ENCODE peak calls at places on chromosomes 11 and 22, in eight cellular contexts. One of them, this sample, is unnamed.

GRCh38 chr11:40360206-40360798 is 1099.2 kb downstream of the LRRC4C start:
- DNase-seq in PC-3: no peak
- DNase-seq in hepatocyte: peak; percentile 16
- DNase-seq in SK-N-SH: no peak
- DNase-seq in GM23338: no peak
- DNase-seq in MM.1S: no peak
- DNase-seq in neural progenitor cell: no peak
- DNase-seq in HCT116: no peak
- DNase-seq in this sample: no peak

GRCh38 chr22:37190262-37190780 is 2.3 kb upstream of the C1QTNF6 start:
- DNase-seq in SK-N-SH: no peak
- DNase-seq in hepatocyte: no peak
- DNase-seq in PC-3: peak; percentile 81
- DNase-seq in HCT116: no peak
- DNase-seq in neural progenitor cell: no peak
- DNase-seq in MM.1S: no peak
- DNase-seq in GM23338: no peak
- DNase-seq in this sample: no peak

GRCh38 chr11:28819741-28820140 is 711.6 kb downstream of the METTL15 start:
- DNase-seq in PC-3: no peak
- DNase-seq in SK-N-SH: no peak
- DNase-seq in neural progenitor cell: no peak
- DNase-seq in MM.1S: no peak
- DNase-seq in hepatocyte: no peak
- DNase-seq in GM23338: no peak
- DNase-seq in HCT116: no peak
- DNase-seq in this sample: no peak

GRCh38 chr11:129192150-129192549 is at the start of gene ARHGAP32:
- DNase-seq in HCT116: no peak
- DNase-seq in MM.1S: no peak
- DNase-seq in PC-3: peak; percentile 33
- DNase-seq in SK-N-SH: peak; percentile 21
- DNase-seq in hepatocyte: no peak
- DNase-seq in neural progenitor cell: no peak
- DNase-seq in GM23338: no peak
- DNase-seq in this sample: no peak

GRCh38 chr11:2943711-2944118 is 14.5 kb upstream of the PHLDA2 start:
- DNase-seq in PC-3: no peak
- DNase-seq in hepatocyte: no peak
- DNase-seq in SK-N-SH: peak; percentile 16
- DNase-seq in GM23338: no peak
- DNase-seq in neural progenitor cell: no peak
- DNase-seq in HCT116: no peak
- DNase-seq in MM.1S: no peak
- DNase-seq in this sample: no peak

GRCh38 chr11:98194611-98195010 is 826.1 kb upstream of the CNTN5 start:
- DNase-seq in HCT116: no peak
- DNase-seq in PC-3: peak; percentile 14
- DNase-seq in MM.1S: no peak
- DNase-seq in hepatocyte: no peak
- DNase-seq in neural progenitor cell: no peak
- DNase-seq in SK-N-SH: no peak
- DNase-seq in GM23338: no peak
- DNase-seq in this sample: no peak

GRCh38 chr11:23570828-23571227 is 710.6 kb upstream of the CCDC179 start:
- DNase-seq in neural progenitor cell: no peak
- DNase-seq in SK-N-SH: no peak
- DNase-seq in PC-3: peak; percentile 54
- DNase-seq in HCT116: no peak
- DNase-seq in GM23338: no peak
- DNase-seq in hepatocyte: no peak
- DNase-seq in MM.1S: no peak
- DNase-seq in this sample: no peak

GRCh38 chr11:96055706-96056387 is 131.9 kb upstream of the MTMR2 start:
- DNase-seq in neural progenitor cell: peak; percentile 43
- DNase-seq in HCT116: no peak
- DNase-seq in PC-3: peak; percentile 83
- DNase-seq in hepatocyte: no peak
- DNase-seq in GM23338: no peak
- DNase-seq in MM.1S: no peak
- DNase-seq in SK-N-SH: no peak
- DNase-seq in this sample: no peak

GRCh38 chr22:40347300-40347699 is 1.0 kb downstream of the ADSL start:
- DNase-seq in MM.1S: no peak
- DNase-seq in GM23338: no peak
- DNase-seq in HCT116: no peak
- DNase-seq in hepatocyte: no peak
- DNase-seq in PC-3: no peak
- DNase-seq in neural progenitor cell: no peak
- DNase-seq in SK-N-SH: no peak
- DNase-seq in this sample: no peak

GRCh38 chr22:39661842-39662676 is 91.5 kb downstream of the CACNA1I start:
- DNase-seq in neural progenitor cell: peak; percentile 78
- DNase-seq in PC-3: no peak
- DNase-seq in GM23338: peak; percentile 97
- DNase-seq in HCT116: no peak
- DNase-seq in hepatocyte: peak; percentile 69
- DNase-seq in MM.1S: no peak
- DNase-seq in SK-N-SH: no peak
- DNase-seq in this sample: no peak

GRCh38 chr11:114280696-114281095 is 15.5 kb upstream of the NNMT start:
- DNase-seq in MM.1S: peak; percentile 34
- DNase-seq in hepatocyte: peak; percentile 81
- DNase-seq in GM23338: peak; percentile 92
- DNase-seq in PC-3: peak; percentile 93
- DNase-seq in HCT116: peak; percentile 35
- DNase-seq in neural progenitor cell: peak; percentile 88
- DNase-seq in SK-N-SH: peak; percentile 76
- DNase-seq in this sample: peak; percentile 40

GRCh38 chr22:36409911-36410756 is 22.4 kb upstream of the MYH9 start:
- DNase-seq in GM23338: peak; percentile 100
- DNase-seq in MM.1S: no peak
- DNase-seq in PC-3: peak; percentile 97
- DNase-seq in SK-N-SH: no peak
- DNase-seq in HCT116: peak; percentile 96
- DNase-seq in hepatocyte: peak; percentile 98
- DNase-seq in neural progenitor cell: peak; percentile 100
- DNase-seq in this sample: peak; percentile 93

GRCh38 chr22:27488456-27489224 is 312.9 kb downstream of the MN1 start:
- DNase-seq in MM.1S: no peak
- DNase-seq in hepatocyte: peak; percentile 60
- DNase-seq in GM23338: no peak
- DNase-seq in PC-3: peak; percentile 22
- DNase-seq in neural progenitor cell: no peak
- DNase-seq in SK-N-SH: peak; percentile 84
- DNase-seq in HCT116: no peak
- DNase-seq in this sample: no peak

GRCh38 chr11:72732329-72732728 is 19.9 kb downstream of the ARAP1 start:
- DNase-seq in neural progenitor cell: no peak
- DNase-seq in hepatocyte: no peak
- DNase-seq in SK-N-SH: no peak
- DNase-seq in MM.1S: no peak
- DNase-seq in PC-3: no peak
- DNase-seq in HCT116: no peak
- DNase-seq in GM23338: no peak
- DNase-seq in this sample: no peak

GRCh38 chr11:114448749-114449484 is 9.7 kb downstream of the REXO2 start:
- DNase-seq in MM.1S: no peak
- DNase-seq in neural progenitor cell: no peak
- DNase-seq in hepatocyte: no peak
- DNase-seq in SK-N-SH: no peak
- DNase-seq in PC-3: peak; percentile 46
- DNase-seq in GM23338: no peak
- DNase-seq in HCT116: no peak
- DNase-seq in this sample: no peak

GRCh38 chr11:113408887-113409286 is 21.3 kb downstream of the ANKK1 start:
- DNase-seq in SK-N-SH: no peak
- DNase-seq in neural progenitor cell: no peak
- DNase-seq in MM.1S: no peak
- DNase-seq in hepatocyte: no peak
- DNase-seq in PC-3: no peak
- DNase-seq in HCT116: no peak
- DNase-seq in GM23338: no peak
- DNase-seq in this sample: no peak

GRCh38 chr22:47089374-47089773 is 326.9 kb downstream of the TBC1D22A start:
- DNase-seq in hepatocyte: no peak
- DNase-seq in MM.1S: no peak
- DNase-seq in neural progenitor cell: no peak
- DNase-seq in GM23338: no peak
- DNase-seq in HCT116: no peak
- DNase-seq in SK-N-SH: no peak
- DNase-seq in PC-3: no peak
- DNase-seq in this sample: no peak

GRCh38 chr11:124644426-124645280 is 22.0 kb downstream of the TBRG1 start:
- DNase-seq in GM23338: peak; percentile 89
- DNase-seq in neural progenitor cell: peak; percentile 85
- DNase-seq in HCT116: peak; percentile 50
- DNase-seq in SK-N-SH: peak; percentile 75
- DNase-seq in PC-3: peak; percentile 72
- DNase-seq in hepatocyte: peak; percentile 74
- DNase-seq in MM.1S: peak; percentile 51
- DNase-seq in this sample: peak; percentile 51

GRCh38 chr11:63560506-63561179 is 2.5 kb downstream of the PLAAT2 start:
- DNase-seq in neural progenitor cell: no peak
- DNase-seq in hepatocyte: no peak
- DNase-seq in GM23338: no peak
- DNase-seq in PC-3: peak; percentile 93
- DNase-seq in MM.1S: no peak
- DNase-seq in SK-N-SH: no peak
- DNase-seq in HCT116: no peak
- DNase-seq in this sample: no peak

GRCh38 chr11:6604081-6604626 is 580 bp downstream of the ILK start:
- DNase-seq in GM23338: peak; percentile 59
- DNase-seq in PC-3: peak; percentile 37
- DNase-seq in neural progenitor cell: peak; percentile 67
- DNase-seq in SK-N-SH: peak; percentile 73
- DNase-seq in HCT116: no peak
- DNase-seq in MM.1S: peak; percentile 61
- DNase-seq in hepatocyte: peak; percentile 79
- DNase-seq in this sample: peak; percentile 84
- TF ChIP-seq CTCF in GM23338: no peak
- TF ChIP-seq CTCF in PC-3: peak; percentile 18
- TF ChIP-seq CTCF in neural progenitor cell: no peak
- TF ChIP-seq CTCF in SK-N-SH: peak; percentile 32
- TF ChIP-seq CTCF in HCT116: no peak
- TF ChIP-seq CTCF in MM.1S: peak; percentile 34
- TF ChIP-seq CTCF in hepatocyte: peak; percentile 28
- TF ChIP-seq CTCF in this sample: peak; percentile 66

DNA sequence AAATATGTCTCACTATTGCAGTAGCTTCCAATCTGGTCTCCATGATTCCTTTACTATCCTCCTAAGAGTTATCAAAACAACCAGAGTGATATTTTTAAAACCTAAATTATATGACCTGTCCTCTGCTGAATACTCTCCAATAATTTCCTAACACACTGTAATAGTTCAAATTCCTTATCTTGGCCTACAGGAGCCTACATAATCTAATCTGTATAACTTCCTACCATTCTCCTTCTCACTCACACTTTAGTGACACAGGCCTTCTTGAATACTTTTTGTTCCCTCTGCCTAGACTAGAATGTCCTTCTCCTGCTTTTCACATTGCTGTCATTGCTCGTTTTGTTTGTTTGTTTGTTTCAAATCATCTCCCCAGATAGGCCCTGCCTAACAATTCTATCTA is 9.4 kb downstream of the FHIP1B start:
- DNase-seq in hepatocyte: no peak
- DNase-seq in GM23338: no peak
- DNase-seq in SK-N-SH: no peak
- DNase-seq in HCT116: no peak
- DNase-seq in PC-3: no peak
- DNase-seq in MM.1S: no peak
- DNase-seq in neural progenitor cell: no peak
- DNase-seq in this sample: no peak
- TF ChIP-seq EZH2phosphoT487 in hepatocyte: no peak
- TF ChIP-seq EZH2phosphoT487 in GM23338: no peak
- TF ChIP-seq EZH2phosphoT487 in SK-N-SH: no peak
- TF ChIP-seq EZH2phosphoT487 in HCT116: no peak
- TF ChIP-seq EZH2phosphoT487 in PC-3: no peak
- TF ChIP-seq EZH2phosphoT487 in MM.1S: no peak
- TF ChIP-seq EZH2phosphoT487 in neural progenitor cell: no peak
- TF ChIP-seq EZH2phosphoT487 in this sample: no peak

GRCh38 chr22:45720875-45721378 is 49.3 kb downstream of the ATXN10 start:
- DNase-seq in MM.1S: no peak
- DNase-seq in GM23338: no peak
- DNase-seq in PC-3: no peak
- DNase-seq in neural progenitor cell: no peak
- DNase-seq in HCT116: no peak
- DNase-seq in hepatocyte: no peak
- DNase-seq in SK-N-SH: no peak
- DNase-seq in this sample: no peak

GRCh38 chr22:45718391-45718790 is 46.8 kb downstream of the ATXN10 start:
- DNase-seq in hepatocyte: no peak
- DNase-seq in GM23338: no peak
- DNase-seq in neural progenitor cell: no peak
- DNase-seq in PC-3: no peak
- DNase-seq in HCT116: no peak
- DNase-seq in SK-N-SH: no peak
- DNase-seq in MM.1S: no peak
- DNase-seq in this sample: no peak

GRCh38 chr22:45726081-45726480 is 54.4 kb downstream of the ATXN10 start:
- DNase-seq in hepatocyte: no peak
- DNase-seq in HCT116: no peak
- DNase-seq in GM23338: no peak
- DNase-seq in PC-3: no peak
- DNase-seq in SK-N-SH: no peak
- DNase-seq in neural progenitor cell: no peak
- DNase-seq in MM.1S: no peak
- DNase-seq in this sample: no peak

GRCh38 chr22:45717787-45718186 is 46.2 kb downstream of the ATXN10 start:
- DNase-seq in MM.1S: no peak
- DNase-seq in neural progenitor cell: no peak
- DNase-seq in hepatocyte: no peak
- DNase-seq in SK-N-SH: no peak
- DNase-seq in GM23338: no peak
- DNase-seq in HCT116: no peak
- DNase-seq in PC-3: peak; percentile 37
- DNase-seq in this sample: no peak

GRCh38 chr22:45722006-45722405 is 50.4 kb downstream of the ATXN10 start:
- DNase-seq in GM23338: no peak
- DNase-seq in MM.1S: no peak
- DNase-seq in hepatocyte: no peak
- DNase-seq in PC-3: no peak
- DNase-seq in HCT116: no peak
- DNase-seq in SK-N-SH: no peak
- DNase-seq in neural progenitor cell: no peak
- DNase-seq in this sample: no peak
- TF ChIP-seq CTCF in GM23338: no peak
- TF ChIP-seq CTCF in MM.1S: no peak
- TF ChIP-seq CTCF in hepatocyte: no peak
- TF ChIP-seq CTCF in PC-3: no peak
- TF ChIP-seq CTCF in HCT116: no peak
- TF ChIP-seq CTCF in SK-N-SH: no peak
- TF ChIP-seq CTCF in neural progenitor cell: no peak
- TF ChIP-seq CTCF in this sample: no peak

GRCh38 chr11:59918987-59919589 is 19.1 kb upstream of the OOSP1 start:
- DNase-seq in HCT116: peak; percentile 56
- DNase-seq in PC-3: peak; percentile 91
- DNase-seq in neural progenitor cell: peak; percentile 33
- DNase-seq in hepatocyte: peak; percentile 44
- DNase-seq in MM.1S: peak; percentile 57
- DNase-seq in SK-N-SH: peak; percentile 29
- DNase-seq in GM23338: peak; percentile 75
- DNase-seq in this sample: peak; percentile 64
- TF ChIP-seq EZH2phosphoT487 in HCT116: no peak
- TF ChIP-seq EZH2phosphoT487 in PC-3: no peak
- TF ChIP-seq EZH2phosphoT487 in neural progenitor cell: no peak
- TF ChIP-seq EZH2phosphoT487 in hepatocyte: no peak
- TF ChIP-seq EZH2phosphoT487 in MM.1S: no peak
- TF ChIP-seq EZH2phosphoT487 in SK-N-SH: no peak
- TF ChIP-seq EZH2phosphoT487 in GM23338: no peak
- TF ChIP-seq EZH2phosphoT487 in this sample: no peak

This sample was measured in OCI-LY7.